ENCODE peak calls at places on chromosomes 2 and 18, in five cellular contexts. T, B, Q, S and A are unnamed samples.

GRCh38 chr18:59228361-59228760 is 8.4 kb downstream of the GRP start:
- DNase-seq in T (peak), B (no peak), Q (no peak), S (no peak), A (no peak)

GRCh38 chr2:127811397-127811860 is 458 bp upstream of the WDR33 start:
- DNase-seq in T (no peak), B (no peak), Q (no peak), S (no peak), A (no peak)

GRCh38 chr2:6423131-6423530 is 442.6 kb downstream of the CMPK2 start:
- DNase-seq in T (no peak), B (no peak), Q (no peak), S (no peak), A (no peak)

GRCh38 chr2:23037596-23037995 is 347.4 kb upstream of the KLHL29 start:
- DNase-seq in T (no peak), B (no peak), Q (no peak), S (no peak), A (no peak)

GRCh38 chr18:44526705-44527415 is 153.8 kb upstream of the SETBP1 start:
- DNase-seq in T (no peak), B (no peak), Q (no peak), S (no peak), A (no peak)

GRCh38 chr2:135048122-135048521 is 875 bp upstream of the MAP3K19 start:
- DNase-seq in T (no peak), B (no peak), Q (no peak), S (no peak), A (no peak)

GRCh38 chr2:43950383-43951008 is 45.3 kb downstream of the LRPPRC start:
- DNase-seq in T (peak), B (no peak), Q (no peak), S (no peak), A (peak)

GRCh38 chr18:55322176-55322735 is 265.7 kb downstream of the TCF4 start:
- DNase-seq in T (peak), B (peak), Q (no peak), S (no peak), A (no peak)

GRCh38 chr2:102438578-102438977 is 15.6 kb downstream of the IL18RAP start:
- DNase-seq in T (no peak), B (no peak), Q (no peak), S (no peak), A (no peak)

GRCh38 chr2:64207573-64207972 is 63.4 kb upstream of the PELI1 start:
- DNase-seq in T (no peak), B (no peak), Q (no peak), S (no peak), A (no peak)

GRCh38 chr2:17583166-17583565 is 42.7 kb downstream of the VSNL1 start:
- DNase-seq in T (peak), B (no peak), Q (no peak), S (no peak), A (no peak)

GRCh38 chr18:51250006-51250405 is 52.5 kb upstream of the MEX3C start:
- DNase-seq in T (no peak), B (no peak), Q (no peak), S (no peak), A (no peak)

GRCh38 chr18:8480506-8481328 is 128.5 kb upstream of the RAB12 start:
- DNase-seq in T (peak), B (no peak), Q (no peak), S (no peak), A (peak)

GRCh38 chr18:47594621-47595086 is 335.8 kb downstream of the SMAD2 start:
- DNase-seq in T (no peak), B (no peak), Q (no peak), S (no peak), A (no peak)